ENCODE peak calls at places on chromosomes 1 and 21, in nine cellular contexts. R is hepatocyte; W is fibroblast of pulmonary artery; T is stimulated activated CD4-positive, alpha-beta T cell treated with anti-CD3 and anti-CD28 coated beads, Interleukin-1b, Interleukin-23, amount 100 ng/mL, for 1 hour; F is dorsolateral prefrontal cortex; B is fibroblast of the aortic adventitia; Y is HEK293T; V is cardiac muscle cell; U is central memory CD4-positive, alpha-beta T cell. X is an unnamed sample.

GRCh38 chr1:4310396-4310923 is 343.9 kb upstream of the AJAP1 start:
- DNase-seq in R (no peak), W (no peak), T (no peak), F (no peak), B (no peak), Y (no peak), V (no peak), U (no peak), X (no peak)

GRCh38 chr1:205147191-205147590 is 25.4 kb upstream of the RBBP5 start:
- DNase-seq in R (no peak), W (peak; percentile 54), T (no peak), F (no peak), B (peak; percentile 53), Y (no peak), V (no peak), U (no peak), X (no peak)

GRCh38 chr1:170568197-170568596 is 36.2 kb downstream of the GORAB start:
- DNase-seq in R (no peak), W (no peak), T (no peak), F (no peak), B (no peak), Y (no peak), V (no peak), U (no peak), X (no peak)

GRCh38 chr1:14259191-14259757 is 339.2 kb upstream of the KAZN start:
- DNase-seq in R (no peak), W (no peak), T (no peak), F (peak; percentile 96), B (peak; percentile 74), Y (no peak), V (no peak), U (no peak), X (peak; percentile 86)

GRCh38 chr21:45818276-45818903 is 163.2 kb upstream of the COL6A1 start:
- DNase-seq in R (peak; percentile 11), W (peak; percentile 81), T (no peak), F (no peak), B (peak; percentile 71), Y (no peak), V (no peak), U (no peak), X (no peak)

GRCh38 chr1:231600461-231600976 is 26.1 kb upstream of the DISC1 start:
- DNase-seq in R (peak; percentile 31), W (peak; percentile 39), T (no peak), F (no peak), B (peak; percentile 65), Y (no peak), V (no peak), U (no peak), X (no peak)

GRCh38 chr1:202439308-202439707 is 90.8 kb downstream of the PPP1R12B start:
- DNase-seq in R (no peak), W (no peak), T (no peak), F (no peak), B (no peak), Y (no peak), V (no peak), U (no peak), X (no peak)

GRCh38 chr1:31122779-31123178 is 57.3 kb upstream of the PUM1 start:
- DNase-seq in R (peak; percentile 26), W (peak; percentile 48), T (no peak), F (no peak), B (peak; percentile 20), Y (no peak), V (no peak), U (no peak), X (no peak)

GRCh38 chr1:234570336-234570735 is 39.6 kb downstream of the IRF2BP2 start:
- DNase-seq in R (no peak), W (no peak), T (no peak), F (no peak), B (no peak), Y (no peak), V (no peak), U (no peak), X (no peak)

GRCh38 chr21:38120984-38121855 is 135.6 kb upstream of the KCNJ15 start:
- DNase-seq in R (no peak), W (no peak), T (no peak), F (no peak), B (no peak), Y (no peak), V (no peak), U (no peak), X (no peak)

X was measured in anterior cingulate cortex.